ENCODE peak calls at places on chromosomes 12 and 14, in five cellular contexts. One of them, this sample, is unnamed.

GRCh38 chr12:14366211-14366762 is 805 bp downstream of the ATF7IP start:
- DNase-seq in DMS153: no peak
- DNase-seq in effector memory CD4-positive, alpha-beta T cell: no peak
- DNase-seq in nephron progenitor cell: no peak
- DNase-seq in heart right ventricle: no peak
- DNase-seq in this sample: no peak

GRCh38 chr14:35268946-35269345 is 23.2 kb upstream of the PSMA6 start:
- DNase-seq in heart right ventricle: no peak
- DNase-seq in effector memory CD4-positive, alpha-beta T cell: no peak
- DNase-seq in nephron progenitor cell: no peak
- DNase-seq in DMS153: no peak
- DNase-seq in this sample: no peak

GRCh38 chr14:34368115-34368970 is 93.7 kb downstream of the SPTSSA start:
- DNase-seq in nephron progenitor cell: no peak
- DNase-seq in heart right ventricle: no peak
- DNase-seq in effector memory CD4-positive, alpha-beta T cell: no peak
- DNase-seq in DMS153: peak
- DNase-seq in this sample: no peak

GRCh38 chr12:16685107-16685506 is 79.1 kb upstream of the LMO3 start:
- DNase-seq in heart right ventricle: no peak
- DNase-seq in nephron progenitor cell: no peak
- DNase-seq in DMS153: no peak
- DNase-seq in effector memory CD4-positive, alpha-beta T cell: no peak
- DNase-seq in this sample: no peak

GRCh38 chr14:63840981-63841380 is 11.8 kb upstream of the SYNE2 start:
- DNase-seq in DMS153: no peak
- DNase-seq in effector memory CD4-positive, alpha-beta T cell: peak
- DNase-seq in nephron progenitor cell: no peak
- DNase-seq in heart right ventricle: no peak
- DNase-seq in this sample: no peak

GRCh38 chr12:107318804-107319535 is 225.6 kb upstream of the CRY1 start:
- DNase-seq in nephron progenitor cell: peak
- DNase-seq in DMS153: peak
- DNase-seq in heart right ventricle: no peak
- DNase-seq in effector memory CD4-positive, alpha-beta T cell: no peak
- DNase-seq in this sample: no peak

GRCh38 chr12:110256780-110257431 is 24.1 kb upstream of the ATP2A2 start:
- DNase-seq in DMS153: no peak
- DNase-seq in effector memory CD4-positive, alpha-beta T cell: no peak
- DNase-seq in nephron progenitor cell: no peak
- DNase-seq in heart right ventricle: peak
- DNase-seq in this sample: no peak

GRCh38 chr12:110689002-110689600 is at the start of gene HVCN1:
- DNase-seq in DMS153: no peak
- DNase-seq in effector memory CD4-positive, alpha-beta T cell: peak
- DNase-seq in nephron progenitor cell: peak
- DNase-seq in heart right ventricle: peak
- DNase-seq in this sample: peak

GRCh38 chr12:16012086-16012485 is 101.0 kb downstream of the DERA start:
- DNase-seq in effector memory CD4-positive, alpha-beta T cell: no peak
- DNase-seq in DMS153: no peak
- DNase-seq in nephron progenitor cell: no peak
- DNase-seq in heart right ventricle: peak
- DNase-seq in this sample: no peak

GRCh38 chr14:91062600-91062999 is 2.2 kb upstream of the RPS6KA5 start:
- DNase-seq in nephron progenitor cell: no peak
- DNase-seq in DMS153: no peak
- DNase-seq in effector memory CD4-positive, alpha-beta T cell: no peak
- DNase-seq in heart right ventricle: no peak
- DNase-seq in this sample: no peak

GRCh38 chr12:3770891-3771290 is 18.0 kb upstream of the CRACR2A start:
- DNase-seq in effector memory CD4-positive, alpha-beta T cell: no peak
- DNase-seq in heart right ventricle: no peak
- DNase-seq in DMS153: no peak
- DNase-seq in nephron progenitor cell: no peak
- DNase-seq in this sample: no peak

GRCh38 chr12:65778268-65779090 is 45.8 kb upstream of the HMGA2 start:
- DNase-seq in DMS153: no peak
- DNase-seq in effector memory CD4-positive, alpha-beta T cell: no peak
- DNase-seq in nephron progenitor cell: no peak
- DNase-seq in heart right ventricle: no peak
- DNase-seq in this sample: no peak

GRCh38 chr14:30179381-30180130 is 251.9 kb upstream of the PRKD1 start:
- DNase-seq in DMS153: no peak
- DNase-seq in effector memory CD4-positive, alpha-beta T cell: no peak
- DNase-seq in nephron progenitor cell: no peak
- DNase-seq in heart right ventricle: no peak
- DNase-seq in this sample: no peak

GRCh38 chr12:57237952-57238853 is 8.7 kb downstream of the SHMT2 start:
- DNase-seq in DMS153: no peak
- DNase-seq in effector memory CD4-positive, alpha-beta T cell: no peak
- DNase-seq in nephron progenitor cell: no peak
- DNase-seq in heart right ventricle: no peak
- DNase-seq in this sample: no peak

GRCh38 chr14:89473979-89474378 is 56.9 kb upstream of the FOXN3 start:
- DNase-seq in DMS153: no peak
- DNase-seq in effector memory CD4-positive, alpha-beta T cell: no peak
- DNase-seq in heart right ventricle: no peak
- DNase-seq in nephron progenitor cell: no peak
- DNase-seq in this sample: no peak

GRCh38 chr12:29148065-29148957 is 767 bp upstream of the FAR2 start:
- DNase-seq in nephron progenitor cell: peak
- DNase-seq in DMS153: no peak
- DNase-seq in effector memory CD4-positive, alpha-beta T cell: no peak
- DNase-seq in heart right ventricle: peak
- DNase-seq in this sample: peak

GRCh38 chr14:89504602-89505320 is 87.7 kb upstream of the FOXN3 start:
- DNase-seq in effector memory CD4-positive, alpha-beta T cell: no peak
- DNase-seq in nephron progenitor cell: no peak
- DNase-seq in heart right ventricle: peak
- DNase-seq in DMS153: no peak
- DNase-seq in this sample: no peak

GRCh38 chr12:69502342-69503081 is 32.3 kb downstream of the FRS2 start:
- DNase-seq in heart right ventricle: no peak
- DNase-seq in DMS153: no peak
- DNase-seq in nephron progenitor cell: no peak
- DNase-seq in effector memory CD4-positive, alpha-beta T cell: no peak
- DNase-seq in this sample: no peak